ENCODE peak calls at places on chromosomes 3 and 15, in five cellular contexts. B is IMR-90, X is GM12892, I is heart left ventricle, E is K562. T is an unnamed sample.

GRCh38 chr3:24944803-24945202 is 450.2 kb upstream of the THRB start:
- DNase-seq in B (no peak), X (no peak), I (no peak), E (no peak), T (no peak)

GRCh38 chr15:27764339-27764738 is 334.8 kb downstream of the OCA2 start:
- DNase-seq in B (no peak), X (no peak), I (no peak), E (no peak), T (no peak)

GRCh38 chr3:107077391-107077790 is 299.8 kb upstream of the CCDC54 start:
- DNase-seq in B (no peak), X (no peak), I (no peak), E (no peak), T (no peak)

GRCh38 chr15:78004919-78005634 is 72.4 kb downstream of the TBC1D2B start:
- DNase-seq in B (peak), X (no peak), I (peak), E (no peak), T (peak)

GRCh38 chr3:11434017-11434526 is 161.9 kb downstream of the ATG7 start:
- DNase-seq in B (peak), X (no peak), I (peak), E (no peak), T (no peak)

GRCh38 chr3:158802399-158803023 is 657 bp downstream of the MFSD1 start:
- DNase-seq in B (peak), X (peak), I (no peak), E (no peak), T (no peak)

GRCh38 chr15:35450492-35450891 is 95.5 kb downstream of the DPH6 start:
- DNase-seq in B (peak), X (no peak), I (no peak), E (no peak), T (no peak)

GRCh38 chr3:30401971-30402370 is 204.4 kb upstream of the TGFBR2 start:
- DNase-seq in B (peak), X (no peak), I (no peak), E (no peak), T (no peak)

GRCh38 chr3:187016639-187017345 is 86.5 kb downstream of the ST6GAL1 start:
- DNase-seq in B (peak), X (no peak), I (no peak), E (no peak), T (no peak)

GRCh38 chr3:17478673-17479072 is 263.8 kb downstream of the TBC1D5 start:
- DNase-seq in B (peak), X (no peak), I (no peak), E (no peak), T (no peak)

GRCh38 chr15:67892559-67893377 is 52.9 kb upstream of the RNU6-1 start:
- DNase-seq in B (no peak), X (no peak), I (no peak), E (no peak), T (no peak)

GRCh38 chr3:67090472-67090871 is 92.4 kb downstream of the KBTBD8 start:
- DNase-seq in B (peak), X (no peak), I (no peak), E (no peak), T (no peak)

GRCh38 chr3:64216706-64217105 is 8.6 kb downstream of the PRICKLE2 start:
- DNase-seq in B (peak), X (no peak), I (no peak), E (no peak), T (no peak)

GRCh38 chr3:134640872-134641470 is 9.9 kb downstream of the KY start:
- DNase-seq in B (peak), X (no peak), I (no peak), E (peak), T (no peak)

GRCh38 chr3:54882114-54882833 is 45.6 kb downstream of the LRTM1 start:
- DNase-seq in B (peak), X (no peak), I (no peak), E (no peak), T (no peak)

GRCh38 chr3:51706021-51706485 is 815 bp upstream of the GRM2 start:
- DNase-seq in B (no peak), X (no peak), I (peak), E (no peak), T (no peak)

GRCh38 chr15:88664151-88664778 is 25.4 kb downstream of the ISG20 start:
- DNase-seq in B (no peak), X (no peak), I (no peak), E (no peak), T (peak)

GRCh38 chr3:36494461-36495109 is 114.3 kb downstream of the STAC start:
- DNase-seq in B (peak), X (no peak), I (no peak), E (no peak), T (no peak)

GRCh38 chr3:39808467-39809180 is 785 bp upstream of the MYRIP start:
- DNase-seq in B (no peak), X (no peak), I (no peak), E (no peak), T (no peak)

GRCh38 chr3:31908391-31909097 is 72.5 kb downstream of the OSBPL10 start:
- DNase-seq in B (peak), X (no peak), I (no peak), E (no peak), T (no peak)

GRCh38 chr15:32786906-32787305 is 69.1 kb downstream of the GREM1 start:
- DNase-seq in B (no peak), X (no peak), I (no peak), E (no peak), T (no peak)

GRCh38 chr3:189710620-189711388 is 79.6 kb downstream of the TP63 start:
- DNase-seq in B (peak), X (no peak), I (no peak), E (no peak), T (no peak)

GRCh38 chr15:96893159-96893906 is 562.8 kb downstream of the NR2F2 start:
- DNase-seq in B (no peak), X (no peak), I (no peak), E (no peak), T (no peak)

GRCh38 chr3:192918275-192918588 is 576 bp upstream of the MB21D2 start:
- DNase-seq in B (no peak), X (no peak), I (no peak), E (no peak), T (no peak)
- TF ChIP-seq POLR2A in B (no peak), X (no peak), I (peak), E (no peak), T (no peak)

GRCh38 chr15:31145271-31145911 is 43.9 kb upstream of the TRPM1 start:
- DNase-seq in B (peak), X (no peak), I (no peak), E (no peak), T (no peak)
- TF ChIP-seq POLR2A in B (no peak), X (no peak), I (no peak), E (no peak), T (no peak)

DNA sequence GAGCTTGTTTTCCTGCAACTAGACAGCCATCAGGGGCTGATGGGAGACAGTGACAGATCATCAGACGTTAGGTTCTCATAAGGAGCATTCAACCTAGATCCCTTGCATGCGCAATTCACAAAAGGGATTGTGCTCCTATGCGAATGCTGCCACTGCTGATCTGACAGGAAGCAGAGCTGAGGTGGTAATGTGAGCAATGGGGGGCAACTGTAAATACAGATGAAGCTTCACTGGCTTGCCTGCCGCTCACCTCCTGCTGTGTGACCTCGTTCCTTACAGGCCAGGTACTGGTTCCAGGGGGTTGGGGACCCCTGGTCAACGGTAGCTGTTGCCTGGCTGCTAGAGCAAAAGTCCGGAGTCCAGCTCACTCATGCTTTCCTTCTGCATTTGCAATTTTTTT is 26.4 kb upstream of the KCNAB1 start:
- DNase-seq in B (no peak), X (no peak), I (no peak), E (no peak), T (no peak)
- TF ChIP-seq POLR2A in B (no peak), X (no peak), I (no peak), E (no peak), T (no peak)

GRCh38 chr3:185717121-185717520 is 107.7 kb downstream of the IGF2BP2 start:
- DNase-seq in B (peak), X (no peak), I (no peak), E (no peak), T (no peak)
- TF ChIP-seq POLR2A in B (no peak), X (no peak), I (no peak), E (no peak), T (no peak)

GRCh38 chr3:10155658-10156057 is 9.1 kb upstream of the IRAK2 start:
- DNase-seq in B (no peak), X (no peak), I (no peak), E (no peak), T (no peak)

GRCh38 chr3:10150987-10151386 is 9.4 kb downstream of the VHL start:
- DNase-seq in B (no peak), X (no peak), I (no peak), E (peak), T (no peak)

GRCh38 chr3:10155123-10155472 is 9.6 kb upstream of the IRAK2 start:
- DNase-seq in B (no peak), X (no peak), I (no peak), E (no peak), T (no peak)

GRCh38 chr3:10157015-10157414 is 7.7 kb upstream of the IRAK2 start:
- DNase-seq in B (no peak), X (no peak), I (no peak), E (no peak), T (no peak)

GRCh38 chr3:10154335-10155122 is 10.2 kb upstream of the IRAK2 start:
- DNase-seq in B (no peak), X (no peak), I (no peak), E (no peak), T (no peak)
- TF ChIP-seq POLR2A in B (no peak), X (peak), I (no peak), E (peak), T (no peak)

DNA sequence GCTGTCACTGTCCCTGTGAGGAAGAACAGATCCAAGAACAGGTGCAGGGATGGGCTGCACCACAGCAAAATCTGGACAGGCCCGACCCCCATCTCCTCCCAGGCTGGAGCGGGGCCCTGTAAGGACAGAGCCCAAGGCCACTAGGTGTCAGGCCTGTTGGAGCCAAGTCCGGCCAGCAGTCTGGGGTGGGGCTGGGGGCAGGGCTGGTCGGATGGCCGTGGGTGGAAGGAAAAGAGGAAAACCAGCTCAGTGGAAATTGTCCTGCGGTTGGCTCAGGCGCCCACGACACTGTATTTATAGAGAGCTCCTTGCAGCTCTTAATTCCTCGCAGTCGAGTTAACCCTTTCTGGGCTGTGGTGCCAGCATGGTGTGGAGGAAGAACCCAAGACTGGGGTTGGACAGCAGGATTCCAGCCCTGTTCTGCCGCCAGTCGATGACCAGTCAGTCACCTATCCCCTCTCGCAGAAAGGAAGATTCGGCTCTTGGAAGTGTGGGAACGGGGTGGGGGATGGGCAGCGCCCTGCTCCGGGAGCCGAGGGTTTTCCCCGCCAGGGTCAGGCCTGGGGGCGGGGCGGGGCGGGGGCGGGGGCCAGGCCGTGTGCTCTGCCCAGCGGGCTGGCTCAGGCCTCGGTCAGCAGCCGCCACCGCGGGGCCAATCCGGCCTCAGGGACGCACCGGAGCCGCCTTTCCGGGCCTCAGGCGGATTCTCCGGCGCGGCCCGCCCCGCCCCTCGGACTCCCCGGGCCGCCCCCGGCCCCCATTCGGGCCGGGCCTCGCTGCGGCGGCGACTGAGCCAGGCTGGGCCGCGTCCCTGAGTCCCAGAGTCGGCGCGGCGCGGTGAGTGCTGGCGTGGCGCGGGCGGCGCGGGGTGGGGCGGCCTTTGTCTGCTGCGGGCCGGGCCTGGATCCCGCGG is at the start of gene CD276:
- DNase-seq in B (peak), X (peak), I (peak), E (peak), T (peak)
- TF ChIP-seq POLR2A in B (peak), X (no peak), I (no peak), E (no peak), T (no peak)

GRCh38 chr3:101854608-101855304 is 5.4 kb downstream of the NFKBIZ start:
- DNase-seq in B (no peak), X (no peak), I (no peak), E (no peak), T (no peak)

GRCh38 chr3:101853971-101854370 is 4.7 kb downstream of the NFKBIZ start:
- DNase-seq in B (no peak), X (no peak), I (no peak), E (no peak), T (no peak)

GRCh38 chr3:101858464-101858863 is 9.2 kb downstream of the NFKBIZ start:
- DNase-seq in B (no peak), X (no peak), I (no peak), E (no peak), T (no peak)

GRCh38 chr3:101859882-101860281 is 10.6 kb downstream of the NFKBIZ start:
- DNase-seq in B (no peak), X (no peak), I (no peak), E (no peak), T (no peak)

GRCh38 chr3:101857279-101857678 is 8.0 kb downstream of the NFKBIZ start:
- DNase-seq in B (no peak), X (no peak), I (no peak), E (no peak), T (no peak)
- TF ChIP-seq POLR2A in B (no peak), X (peak), I (no peak), E (no peak), T (no peak)

GRCh38 chr3:53161820-53162671 is 1.0 kb downstream of the PRKCD start:
- DNase-seq in B (peak), X (peak), I (no peak), E (peak), T (no peak)
- TF ChIP-seq POLR2A in B (no peak), X (no peak), I (no peak), E (no peak), T (no peak)

GRCh38 chr3:185503467-185503975 is 4.7 kb upstream of the TMEM41A start:
- DNase-seq in B (no peak), X (no peak), I (no peak), E (peak), T (no peak)

GRCh38 chr3:185502987-185503386 is 4.2 kb upstream of the TMEM41A start:
- DNase-seq in B (no peak), X (no peak), I (no peak), E (peak), T (no peak)

GRCh38 chr3:185504636-185505035 is 5.8 kb upstream of the TMEM41A start:
- DNase-seq in B (no peak), X (no peak), I (no peak), E (no peak), T (no peak)

GRCh38 chr3:185498503-185499396 is at the start of gene TMEM41A:
- DNase-seq in B (peak), X (peak), I (peak), E (peak), T (peak)
- TF ChIP-seq POLR2A in B (peak), X (peak), I (peak), E (peak), T (peak)

GRCh38 chr15:50353999-50354837 is 780 bp downstream of the GABPB1 start:
- DNase-seq in B (peak), X (peak), I (peak), E (peak), T (peak)
- TF ChIP-seq POLR2A in B (peak), X (peak), I (peak), E (peak), T (no peak)

T was measured in breast epithelium.